ENCODE peak calls at places on chromosomes 11 and 22, in nine cellular contexts. H, G, S, Q, E, T, C, P and A are unnamed samples. For H3K27me3, the result is how much of the 10 kb centered on the place peaks cover.

GRCh38 chr11:126683766-126684728 is 316.5 kb downstream of the KIRREL3 start:
- DNase-seq in H (no peak), G (no peak), S (no peak), Q (no peak), E (no peak), T (no peak), C (no peak), P (no peak), A (no peak)

GRCh38 chr11:21560466-21560975 is 632.4 kb upstream of the ANO5 start:
- DNase-seq in H (no peak), G (no peak), S (no peak), Q (no peak), E (no peak), T (no peak), C (no peak), P (no peak), A (no peak)

GRCh38 chr11:120964857-120965256 is 59.0 kb upstream of the TBCEL start:
- DNase-seq in H (no peak), G (no peak), S (no peak), Q (no peak), E (peak), T (no peak), C (peak), P (peak), A (no peak)

GRCh38 chr11:50080256-50080655 is 47.6 kb downstream of the OR4C45 start:
- DNase-seq in H (no peak), G (no peak), S (no peak), Q (no peak), E (no peak), T (no peak), C (no peak), P (no peak), A (no peak)

GRCh38 chr11:20360650-20361049 is 2.9 kb upstream of the HTATIP2 start:
- DNase-seq in H (no peak), G (no peak), S (no peak), Q (no peak), E (no peak), T (no peak), C (peak), P (peak), A (no peak)

GRCh38 chr22:37419370-37419915 is 7.8 kb downstream of the ELFN2 start:
- DNase-seq in H (no peak), G (no peak), S (no peak), Q (no peak), E (no peak), T (no peak), C (no peak), P (no peak), A (no peak)

GRCh38 chr11:72700026-72700610 is 25.9 kb upstream of the PDE2A start:
- DNase-seq in H (no peak), G (no peak), S (no peak), Q (no peak), E (no peak), T (no peak), C (peak), P (peak), A (no peak)

GRCh38 chr11:104526006-104526405 is 362.1 kb upstream of the PDGFD start:
- DNase-seq in H (no peak), G (no peak), S (no peak), Q (peak), E (no peak), T (no peak), C (peak), P (no peak), A (no peak)

GRCh38 chr22:22166941-22167713 is 77.5 kb upstream of the VPREB1 start:
- DNase-seq in H (no peak), G (no peak), S (no peak), Q (no peak), E (no peak), T (no peak), C (no peak), P (no peak), A (no peak)

GRCh38 chr22:22168941-22169867 is 75.4 kb upstream of the VPREB1 start:
- DNase-seq in H (no peak), G (no peak), S (no peak), Q (no peak), E (no peak), T (no peak), C (no peak), P (no peak), A (no peak)

GRCh38 chr22:22168190-22168940 is 76.2 kb upstream of the VPREB1 start:
- DNase-seq in H (peak), G (no peak), S (no peak), Q (no peak), E (peak), T (no peak), C (peak), P (peak), A (no peak)

GRCh38 chr22:22165936-22166710 is 78.5 kb upstream of the VPREB1 start:
- DNase-seq in H (no peak), G (no peak), S (no peak), Q (no peak), E (no peak), T (no peak), C (no peak), P (no peak), A (no peak)

DNA sequence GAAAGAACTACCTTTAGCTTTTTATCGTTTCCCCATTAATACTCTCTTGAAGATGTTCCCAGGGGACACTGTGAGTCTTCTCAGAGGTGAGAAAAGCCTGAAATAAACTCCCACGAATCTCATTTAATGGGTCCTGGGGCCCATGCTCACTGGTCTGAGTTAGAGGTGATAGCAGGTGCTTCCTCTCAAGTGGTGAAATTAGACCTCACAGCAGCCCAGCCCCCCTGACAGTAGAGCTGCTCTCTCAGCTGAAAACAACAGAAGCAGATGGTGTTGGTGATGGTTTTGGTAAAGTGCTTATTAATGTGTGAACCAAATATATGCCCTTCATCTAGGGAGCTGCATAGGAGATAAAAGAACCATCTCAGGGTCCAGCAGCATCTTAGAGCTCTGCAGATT is 76.8 kb upstream of the VPREB1 start:
- DNase-seq in H (no peak), G (no peak), S (no peak), Q (no peak), E (no peak), T (no peak), C (no peak), P (no peak), A (no peak)
- H3K4me3 ChIP-seq in H (no peak), G (no peak), S (no peak), Q (no peak), E (no peak), T (no peak), C (no peak), P (no peak), A (no peak)

GRCh38 chr11:28123151-28123571 is 15.0 kb downstream of the METTL15 start:
- DNase-seq in H (no peak), G (no peak), S (no peak), Q (no peak), E (no peak), T (no peak), C (no peak), P (no peak), A (no peak)
- H3K27me3 ChIP-seq in H (under half), G (under half), S (under half), Q (under half), E (under half), T (under half), C (under half), P (under half), A (under half)

GRCh38 chr11:35740061-35740824 is 77.7 kb downstream of the TRIM44 start:
- DNase-seq in H (no peak), G (no peak), S (no peak), Q (no peak), E (no peak), T (no peak), C (no peak), P (no peak), A (no peak)

GRCh38 chr11:35735903-35736302 is 73.3 kb downstream of the TRIM44 start:
- DNase-seq in H (no peak), G (no peak), S (no peak), Q (no peak), E (no peak), T (no peak), C (peak), P (no peak), A (no peak)

GRCh38 chr11:35734669-35735068 is 72.1 kb downstream of the TRIM44 start:
- DNase-seq in H (no peak), G (no peak), S (no peak), Q (no peak), E (no peak), T (no peak), C (no peak), P (no peak), A (no peak)

GRCh38 chr11:35735411-35735810 is 72.8 kb downstream of the TRIM44 start:
- DNase-seq in H (no peak), G (no peak), S (no peak), Q (no peak), E (no peak), T (no peak), C (peak), P (no peak), A (no peak)

GRCh38 chr11:35736952-35737351 is 74.4 kb downstream of the TRIM44 start:
- DNase-seq in H (no peak), G (no peak), S (no peak), Q (no peak), E (no peak), T (no peak), C (no peak), P (no peak), A (no peak)
- TF ChIP-seq CTCF in H (no peak), G (no peak), S (no peak), Q (no peak), E (no peak), T (no peak), C (no peak), P (no peak), A (no peak)

DNA sequence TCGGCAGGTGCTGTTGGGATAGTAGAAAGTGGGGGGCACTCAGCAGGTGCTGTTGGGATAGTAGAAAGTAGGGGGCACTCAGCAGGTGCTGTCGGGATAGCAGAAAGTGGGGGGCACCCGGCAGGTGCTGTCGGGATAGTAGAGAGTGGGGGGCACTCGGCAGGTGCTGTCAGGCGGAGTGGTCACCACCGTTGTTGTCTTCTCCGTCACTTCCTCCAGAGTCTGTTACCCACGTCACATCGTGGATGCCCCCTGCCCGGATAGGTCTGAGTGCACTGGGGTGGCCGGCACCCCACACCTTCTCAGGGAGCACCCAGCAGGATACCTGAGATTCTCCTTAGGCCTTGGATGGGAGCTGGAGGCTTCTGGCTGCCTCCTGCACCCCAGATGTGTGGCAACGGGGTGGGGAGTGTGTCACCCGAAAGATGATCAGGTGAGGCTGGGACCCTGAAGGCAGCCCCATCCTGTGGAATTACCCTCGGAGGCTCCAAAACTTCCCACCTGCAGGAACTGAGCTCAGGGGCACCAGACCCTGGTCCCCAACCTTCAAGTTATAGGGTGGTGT is 24.1 kb upstream of the KRTAP5-7 start:
- DNase-seq in H (no peak), G (no peak), S (no peak), Q (no peak), E (no peak), T (no peak), C (no peak), P (no peak), A (no peak)
- H3K4me3 ChIP-seq in H (no peak), G (no peak), S (no peak), Q (no peak), E (no peak), T (no peak), C (no peak), P (no peak), A (no peak)

DNA sequence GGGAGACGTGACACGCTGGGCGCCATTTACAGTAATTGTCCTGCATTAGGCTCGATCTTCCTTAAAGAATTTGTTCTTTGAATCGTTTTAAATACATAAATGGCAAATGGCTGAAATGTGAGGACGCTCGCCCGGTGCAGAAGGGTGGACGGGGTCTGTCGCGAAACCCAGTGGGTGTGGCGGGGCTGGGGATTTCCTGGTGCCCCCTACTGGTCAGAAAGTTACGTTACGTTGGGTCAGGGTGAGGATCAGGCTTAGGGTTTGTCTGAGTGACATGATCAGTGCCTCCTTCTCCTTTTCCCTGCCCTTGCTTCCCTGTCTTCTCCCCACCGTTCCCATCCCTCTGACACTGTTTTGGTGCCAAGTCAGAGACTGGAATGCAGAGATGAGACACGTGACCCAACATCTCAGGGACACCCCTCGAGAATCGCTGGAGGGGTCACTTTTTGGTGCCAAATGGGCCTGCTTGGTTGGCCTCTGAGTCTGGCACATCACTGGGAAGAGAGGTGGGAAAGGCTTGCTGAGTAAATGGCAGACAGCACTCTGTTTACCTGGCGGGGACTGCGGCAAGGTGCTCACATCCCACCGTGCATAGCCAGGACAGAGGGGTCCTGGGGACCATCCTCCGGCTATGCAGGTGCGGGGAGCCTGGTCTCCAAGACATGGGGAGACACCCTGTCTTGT is 1107.6 kb downstream of the BRD1 start:
- DNase-seq in H (no peak), G (no peak), S (no peak), Q (no peak), E (no peak), T (no peak), C (no peak), P (no peak), A (no peak)
- H3K27me3 ChIP-seq in H (under half), G (under half), S (under half), Q (under half), E (under half), T (under half), C (under half), P (under half), A (under half)

GRCh38 chr11:75399344-75400109 is at the start of gene RPS3:
- DNase-seq in H (peak), G (peak), S (peak), Q (peak), E (peak), T (peak), C (peak), P (peak), A (peak)

GRCh38 chr11:75403983-75404658 is 4.8 kb downstream of the RPS3 start:
- DNase-seq in H (no peak), G (no peak), S (no peak), Q (no peak), E (no peak), T (no peak), C (no peak), P (no peak), A (no peak)

GRCh38 chr11:75400110-75400865 is 970 bp downstream of the RPS3 start:
- DNase-seq in H (no peak), G (no peak), S (no peak), Q (no peak), E (no peak), T (no peak), C (peak), P (peak), A (no peak)

GRCh38 chr11:75403037-75403436 is 3.7 kb downstream of the RPS3 start:
- DNase-seq in H (no peak), G (no peak), S (no peak), Q (no peak), E (no peak), T (no peak), C (no peak), P (no peak), A (no peak)

GRCh38 chr11:75402002-75402773 is 2.9 kb downstream of the RPS3 start:
- DNase-seq in H (no peak), G (no peak), S (no peak), Q (no peak), E (no peak), T (no peak), C (no peak), P (no peak), A (no peak)
- TF ChIP-seq CTCF in H (no peak), G (no peak), S (no peak), Q (no peak), E (peak), T (no peak), C (peak), P (no peak), A (peak)